ENCODE peak calls at places on chromosomes 13 and 19, in four cellular contexts. One of them, this sample, is unnamed.

GRCh38 chr13:59623516-59623915 is 540.2 kb downstream of the DIAPH3 start:
- DNase-seq in stimulated activated naive B cell treated with anti-CD40 and anti-IgM and Interleukin-4, amounts not matched to agents 10 μg/mL and 1 μg/mL and 100 μg/mL, for 72 hours: no peak
- DNase-seq in EL: no peak
- DNase-seq in stimulated activated CD4-positive, alpha-beta T cell treated with anti-CD3 and anti-CD28 coated beads, Interleukin-2, amount 100 ng/mL, for 4 hours: no peak
- DNase-seq in this sample: no peak

GRCh38 chr13:75661443-75661842 is 25.3 kb downstream of the LMO7 start:
- DNase-seq in EL: no peak
- DNase-seq in stimulated activated CD4-positive, alpha-beta T cell treated with anti-CD3 and anti-CD28 coated beads, Interleukin-2, amount 100 ng/mL, for 4 hours: no peak
- DNase-seq in stimulated activated naive B cell treated with anti-CD40 and anti-IgM and Interleukin-4, amounts not matched to agents 10 μg/mL and 1 μg/mL and 100 μg/mL, for 72 hours: no peak
- DNase-seq in this sample: no peak

GRCh38 chr19:56814656-56815055 is 25.9 kb downstream of the PEG3 start:
- DNase-seq in stimulated activated CD4-positive, alpha-beta T cell treated with anti-CD3 and anti-CD28 coated beads, Interleukin-2, amount 100 ng/mL, for 4 hours: no peak
- DNase-seq in EL: no peak
- DNase-seq in stimulated activated naive B cell treated with anti-CD40 and anti-IgM and Interleukin-4, amounts not matched to agents 10 μg/mL and 1 μg/mL and 100 μg/mL, for 72 hours: no peak
- DNase-seq in this sample: no peak

GRCh38 chr13:107835339-107836018 is 379.9 kb downstream of the LIG4 start:
- DNase-seq in stimulated activated naive B cell treated with anti-CD40 and anti-IgM and Interleukin-4, amounts not matched to agents 10 μg/mL and 1 μg/mL and 100 μg/mL, for 72 hours: no peak
- DNase-seq in EL: peak; percentile 2
- DNase-seq in stimulated activated CD4-positive, alpha-beta T cell treated with anti-CD3 and anti-CD28 coated beads, Interleukin-2, amount 100 ng/mL, for 4 hours: no peak
- DNase-seq in this sample: no peak

GRCh38 chr13:113050856-113051431 is 54.6 kb upstream of the F7 start:
- DNase-seq in EL: no peak
- DNase-seq in stimulated activated CD4-positive, alpha-beta T cell treated with anti-CD3 and anti-CD28 coated beads, Interleukin-2, amount 100 ng/mL, for 4 hours: no peak
- DNase-seq in stimulated activated naive B cell treated with anti-CD40 and anti-IgM and Interleukin-4, amounts not matched to agents 10 μg/mL and 1 μg/mL and 100 μg/mL, for 72 hours: no peak
- DNase-seq in this sample: no peak

GRCh38 chr13:80131204-80131603 is 209.7 kb downstream of the SPRY2 start:
- DNase-seq in EL: peak; percentile 68
- DNase-seq in stimulated activated CD4-positive, alpha-beta T cell treated with anti-CD3 and anti-CD28 coated beads, Interleukin-2, amount 100 ng/mL, for 4 hours: no peak
- DNase-seq in stimulated activated naive B cell treated with anti-CD40 and anti-IgM and Interleukin-4, amounts not matched to agents 10 μg/mL and 1 μg/mL and 100 μg/mL, for 72 hours: no peak
- DNase-seq in this sample: no peak

GRCh38 chr19:10501971-10502523 is 1.1 kb downstream of the KEAP1 start:
- DNase-seq in stimulated activated naive B cell treated with anti-CD40 and anti-IgM and Interleukin-4, amounts not matched to agents 10 μg/mL and 1 μg/mL and 100 μg/mL, for 72 hours: peak; percentile 55
- DNase-seq in EL: peak; percentile 68
- DNase-seq in stimulated activated CD4-positive, alpha-beta T cell treated with anti-CD3 and anti-CD28 coated beads, Interleukin-2, amount 100 ng/mL, for 4 hours: no peak
- DNase-seq in this sample: peak; percentile 29

GRCh38 chr13:101155920-101156319 is 260.4 kb downstream of the NALCN start:
- DNase-seq in EL: no peak
- DNase-seq in stimulated activated CD4-positive, alpha-beta T cell treated with anti-CD3 and anti-CD28 coated beads, Interleukin-2, amount 100 ng/mL, for 4 hours: no peak
- DNase-seq in stimulated activated naive B cell treated with anti-CD40 and anti-IgM and Interleukin-4, amounts not matched to agents 10 μg/mL and 1 μg/mL and 100 μg/mL, for 72 hours: no peak
- DNase-seq in this sample: no peak

GRCh38 chr13:93226623-93227279 is at the start of gene GPC6:
- DNase-seq in EL: peak; percentile 88
- DNase-seq in stimulated activated CD4-positive, alpha-beta T cell treated with anti-CD3 and anti-CD28 coated beads, Interleukin-2, amount 100 ng/mL, for 4 hours: no peak
- DNase-seq in stimulated activated naive B cell treated with anti-CD40 and anti-IgM and Interleukin-4, amounts not matched to agents 10 μg/mL and 1 μg/mL and 100 μg/mL, for 72 hours: no peak
- DNase-seq in this sample: no peak

GRCh38 chr19:14369399-14370168 is 11.7 kb upstream of the ADGRE5 start:
- DNase-seq in stimulated activated CD4-positive, alpha-beta T cell treated with anti-CD3 and anti-CD28 coated beads, Interleukin-2, amount 100 ng/mL, for 4 hours: peak; percentile 89
- DNase-seq in stimulated activated naive B cell treated with anti-CD40 and anti-IgM and Interleukin-4, amounts not matched to agents 10 μg/mL and 1 μg/mL and 100 μg/mL, for 72 hours: peak; percentile 82
- DNase-seq in EL: peak; percentile 47
- DNase-seq in this sample: peak; percentile 90

GRCh38 chr19:46408611-46409039 is 4.7 kb downstream of the CCDC8 start:
- DNase-seq in stimulated activated naive B cell treated with anti-CD40 and anti-IgM and Interleukin-4, amounts not matched to agents 10 μg/mL and 1 μg/mL and 100 μg/mL, for 72 hours: no peak
- DNase-seq in stimulated activated CD4-positive, alpha-beta T cell treated with anti-CD3 and anti-CD28 coated beads, Interleukin-2, amount 100 ng/mL, for 4 hours: no peak
- DNase-seq in EL: no peak
- DNase-seq in this sample: no peak

GRCh38 chr13:29925457-29925856 is 75.0 kb upstream of the UBL3 start:
- DNase-seq in EL: peak; percentile 81
- DNase-seq in stimulated activated naive B cell treated with anti-CD40 and anti-IgM and Interleukin-4, amounts not matched to agents 10 μg/mL and 1 μg/mL and 100 μg/mL, for 72 hours: no peak
- DNase-seq in stimulated activated CD4-positive, alpha-beta T cell treated with anti-CD3 and anti-CD28 coated beads, Interleukin-2, amount 100 ng/mL, for 4 hours: no peak
- DNase-seq in this sample: no peak

GRCh38 chr13:33799950-33800592 is 17.9 kb upstream of the RFC3 start:
- DNase-seq in EL: peak; percentile 31
- DNase-seq in stimulated activated naive B cell treated with anti-CD40 and anti-IgM and Interleukin-4, amounts not matched to agents 10 μg/mL and 1 μg/mL and 100 μg/mL, for 72 hours: no peak
- DNase-seq in stimulated activated CD4-positive, alpha-beta T cell treated with anti-CD3 and anti-CD28 coated beads, Interleukin-2, amount 100 ng/mL, for 4 hours: no peak
- DNase-seq in this sample: no peak

GRCh38 chr13:99323488-99323887 is 16.3 kb upstream of the GPR183 start:
- DNase-seq in stimulated activated CD4-positive, alpha-beta T cell treated with anti-CD3 and anti-CD28 coated beads, Interleukin-2, amount 100 ng/mL, for 4 hours: no peak
- DNase-seq in EL: peak; percentile 53
- DNase-seq in stimulated activated naive B cell treated with anti-CD40 and anti-IgM and Interleukin-4, amounts not matched to agents 10 μg/mL and 1 μg/mL and 100 μg/mL, for 72 hours: no peak
- DNase-seq in this sample: no peak

GRCh38 chr19:15453906-15454305 is 4.2 kb upstream of the WIZ start:
- DNase-seq in EL: no peak
- DNase-seq in stimulated activated CD4-positive, alpha-beta T cell treated with anti-CD3 and anti-CD28 coated beads, Interleukin-2, amount 100 ng/mL, for 4 hours: no peak
- DNase-seq in stimulated activated naive B cell treated with anti-CD40 and anti-IgM and Interleukin-4, amounts not matched to agents 10 μg/mL and 1 μg/mL and 100 μg/mL, for 72 hours: no peak
- DNase-seq in this sample: no peak

GRCh38 chr13:26721251-26721939 is 39.2 kb downstream of the GPR12 start:
- DNase-seq in EL: no peak
- DNase-seq in stimulated activated naive B cell treated with anti-CD40 and anti-IgM and Interleukin-4, amounts not matched to agents 10 μg/mL and 1 μg/mL and 100 μg/mL, for 72 hours: no peak
- DNase-seq in stimulated activated CD4-positive, alpha-beta T cell treated with anti-CD3 and anti-CD28 coated beads, Interleukin-2, amount 100 ng/mL, for 4 hours: no peak
- DNase-seq in this sample: no peak

GRCh38 chr13:24209138-24209537 is 48.6 kb downstream of the SPATA13 start:
- DNase-seq in stimulated activated naive B cell treated with anti-CD40 and anti-IgM and Interleukin-4, amounts not matched to agents 10 μg/mL and 1 μg/mL and 100 μg/mL, for 72 hours: no peak
- DNase-seq in EL: no peak
- DNase-seq in stimulated activated CD4-positive, alpha-beta T cell treated with anti-CD3 and anti-CD28 coated beads, Interleukin-2, amount 100 ng/mL, for 4 hours: no peak
- DNase-seq in this sample: no peak

GRCh38 chr19:35093941-35094647 is 21.5 kb upstream of the FXYD3 start:
- DNase-seq in EL: no peak
- DNase-seq in stimulated activated naive B cell treated with anti-CD40 and anti-IgM and Interleukin-4, amounts not matched to agents 10 μg/mL and 1 μg/mL and 100 μg/mL, for 72 hours: no peak
- DNase-seq in stimulated activated CD4-positive, alpha-beta T cell treated with anti-CD3 and anti-CD28 coated beads, Interleukin-2, amount 100 ng/mL, for 4 hours: no peak
- DNase-seq in this sample: no peak

GRCh38 chr13:34886987-34887386 is 55.1 kb upstream of the NBEA start:
- DNase-seq in stimulated activated naive B cell treated with anti-CD40 and anti-IgM and Interleukin-4, amounts not matched to agents 10 μg/mL and 1 μg/mL and 100 μg/mL, for 72 hours: no peak
- DNase-seq in stimulated activated CD4-positive, alpha-beta T cell treated with anti-CD3 and anti-CD28 coated beads, Interleukin-2, amount 100 ng/mL, for 4 hours: no peak
- DNase-seq in EL: peak; percentile 18
- DNase-seq in this sample: no peak

GRCh38 chr13:69524459-69525155 is 583.0 kb upstream of the ATXN8OS start:
- DNase-seq in stimulated activated CD4-positive, alpha-beta T cell treated with anti-CD3 and anti-CD28 coated beads, Interleukin-2, amount 100 ng/mL, for 4 hours: no peak
- DNase-seq in EL: no peak
- DNase-seq in stimulated activated naive B cell treated with anti-CD40 and anti-IgM and Interleukin-4, amounts not matched to agents 10 μg/mL and 1 μg/mL and 100 μg/mL, for 72 hours: no peak
- DNase-seq in this sample: no peak

GRCh38 chr19:29785360-29785759 is 26.4 kb upstream of the CCNE1 start:
- DNase-seq in stimulated activated CD4-positive, alpha-beta T cell treated with anti-CD3 and anti-CD28 coated beads, Interleukin-2, amount 100 ng/mL, for 4 hours: no peak
- DNase-seq in EL: no peak
- DNase-seq in stimulated activated naive B cell treated with anti-CD40 and anti-IgM and Interleukin-4, amounts not matched to agents 10 μg/mL and 1 μg/mL and 100 μg/mL, for 72 hours: no peak
- DNase-seq in this sample: no peak

GRCh38 chr13:96052655-96053002 is 572 bp downstream of the UGGT2 start:
- DNase-seq in stimulated activated CD4-positive, alpha-beta T cell treated with anti-CD3 and anti-CD28 coated beads, Interleukin-2, amount 100 ng/mL, for 4 hours: no peak
- DNase-seq in stimulated activated naive B cell treated with anti-CD40 and anti-IgM and Interleukin-4, amounts not matched to agents 10 μg/mL and 1 μg/mL and 100 μg/mL, for 72 hours: no peak
- DNase-seq in EL: peak; percentile 64
- DNase-seq in this sample: no peak

GRCh38 chr13:76799696-76800095 is 86.5 kb downstream of the KCTD12 start:
- DNase-seq in stimulated activated naive B cell treated with anti-CD40 and anti-IgM and Interleukin-4, amounts not matched to agents 10 μg/mL and 1 μg/mL and 100 μg/mL, for 72 hours: no peak
- DNase-seq in stimulated activated CD4-positive, alpha-beta T cell treated with anti-CD3 and anti-CD28 coated beads, Interleukin-2, amount 100 ng/mL, for 4 hours: no peak
- DNase-seq in EL: no peak
- DNase-seq in this sample: no peak